ENCODE peak calls at places on chromosome 4, in six cellular contexts. I is cardiac fibroblast, T is HepG2, P is body of pancreas, Q is astrocyte, A is endodermal cell. X is an unnamed sample.

GRCh38 chr4:109631709-109632108 is 71.5 kb downstream of the CASP6 start:
- DNase-seq in P (peak; percentile 12), Q (no peak), A (peak; percentile 76), T (no peak), I (peak; percentile 59), X (no peak)

GRCh38 chr4:39367166-39367565 is 1.0 kb upstream of the RFC1 start:
- DNase-seq in Q (no peak), T (peak; percentile 84), A (no peak), P (no peak), I (no peak), X (no peak)

GRCh38 chr4:139584019-139584418 is 28.0 kb upstream of the SETD7 start:
- DNase-seq in T (no peak), I (no peak), Q (no peak), P (no peak), A (no peak), X (no peak)

GRCh38 chr4:141636771-141637460 is 533 bp downstream of the IL15 start:
- DNase-seq in I (peak; percentile 51), Q (peak; percentile 58), P (peak; percentile 53), T (no peak), A (peak; percentile 79), X (no peak)

GRCh38 chr4:94995684-94996394 is 238.1 kb downstream of the BMPR1B start:
- DNase-seq in A (peak; percentile 81), Q (peak; percentile 61), T (no peak), I (peak; percentile 57), P (peak; percentile 32), X (peak; percentile 66)

GRCh38 chr4:37685211-37685725 is 908 bp downstream of the RELL1 start:
- DNase-seq in I (peak; percentile 69), A (no peak), Q (peak; percentile 46), P (no peak), T (no peak), X (no peak)

GRCh38 chr4:132642196-132642817 is 506.8 kb upstream of the PCDH10 start:
- DNase-seq in A (peak; percentile 78), T (peak; percentile 20), Q (peak; percentile 39), P (peak; percentile 16), I (peak; percentile 65), X (peak; percentile 24)

GRCh38 chr4:11297201-11297600 is 131.5 kb downstream of the HS3ST1 start:
- DNase-seq in T (no peak), Q (peak; percentile 61), P (no peak), I (peak; percentile 2), A (no peak), X (no peak)

GRCh38 chr4:63036159-63036866 is 1372.9 kb downstream of the TECRL start:
- DNase-seq in I (no peak), Q (no peak), A (no peak), P (no peak), T (no peak), X (no peak)

GRCh38 chr4:156476359-156476758 is 495.2 kb downstream of the PDGFC start:
- DNase-seq in Q (peak; percentile 100), P (no peak), T (peak; percentile 1), A (no peak), I (peak; percentile 85), X (peak; percentile 96)

GRCh38 chr4:5366421-5366820 is 315.1 kb downstream of the STK32B start:
- DNase-seq in Q (peak; percentile 12), T (no peak), P (no peak), A (no peak), I (peak; percentile 2), X (peak; percentile 57)

GRCh38 chr4:95250544-95251137 is 298.1 kb downstream of the UNC5C start:
- DNase-seq in T (no peak), I (no peak), Q (no peak), P (no peak), A (no peak), X (no peak)

GRCh38 chr4:57355066-57355465 is 244.9 kb upstream of the IGFBP7 start:
- DNase-seq in T (no peak), I (no peak), A (no peak), Q (peak; percentile 31), P (no peak), X (no peak)

GRCh38 chr4:12636191-12636590 is 847.9 kb downstream of the RAB28 start:
- DNase-seq in I (no peak), Q (no peak), P (no peak), A (no peak), T (no peak), X (peak; percentile 35)

GRCh38 chr4:156898373-156899117 is 73.1 kb downstream of the PDGFC start:
- DNase-seq in P (no peak), A (no peak), I (peak; percentile 55), T (peak; percentile 35), Q (no peak), X (no peak)

GRCh38 chr4:164313899-164314298 is 440.0 kb upstream of the SMIM31 start:
- DNase-seq in A (no peak), Q (no peak), T (no peak), I (no peak), P (no peak), X (no peak)

GRCh38 chr4:158940276-158940675 is 162.6 kb upstream of the RAPGEF2 start:
- DNase-seq in I (no peak), T (no peak), A (no peak), Q (peak; percentile 25), P (no peak), X (no peak)

GRCh38 chr4:147378780-147379179 is 102.1 kb upstream of the EDNRA start:
- DNase-seq in I (no peak), Q (no peak), P (no peak), A (no peak), T (no peak), X (no peak)

GRCh38 chr4:124907881-124908280 is 195.3 kb upstream of the ANKRD50 start:
- DNase-seq in I (peak; percentile 70), A (no peak), P (no peak), Q (peak; percentile 96), T (no peak), X (no peak)

GRCh38 chr4:78512357-78512920 is 39.1 kb upstream of the ANXA3 start:
- DNase-seq in A (no peak), I (peak; percentile 31), P (peak; percentile 31), T (peak; percentile 10), Q (no peak), X (no peak)

GRCh38 chr4:82230310-82230709 is 143.5 kb downstream of the HNRNPD start:
- DNase-seq in P (no peak), A (no peak), I (peak; percentile 3), Q (no peak), T (no peak), X (no peak)

GRCh38 chr4:183328832-183329231 is 6.6 kb upstream of the CLDN24 start:
- DNase-seq in A (no peak), P (no peak), T (peak; percentile 65), I (peak; percentile 81), Q (peak; percentile 32), X (no peak)

DNA sequence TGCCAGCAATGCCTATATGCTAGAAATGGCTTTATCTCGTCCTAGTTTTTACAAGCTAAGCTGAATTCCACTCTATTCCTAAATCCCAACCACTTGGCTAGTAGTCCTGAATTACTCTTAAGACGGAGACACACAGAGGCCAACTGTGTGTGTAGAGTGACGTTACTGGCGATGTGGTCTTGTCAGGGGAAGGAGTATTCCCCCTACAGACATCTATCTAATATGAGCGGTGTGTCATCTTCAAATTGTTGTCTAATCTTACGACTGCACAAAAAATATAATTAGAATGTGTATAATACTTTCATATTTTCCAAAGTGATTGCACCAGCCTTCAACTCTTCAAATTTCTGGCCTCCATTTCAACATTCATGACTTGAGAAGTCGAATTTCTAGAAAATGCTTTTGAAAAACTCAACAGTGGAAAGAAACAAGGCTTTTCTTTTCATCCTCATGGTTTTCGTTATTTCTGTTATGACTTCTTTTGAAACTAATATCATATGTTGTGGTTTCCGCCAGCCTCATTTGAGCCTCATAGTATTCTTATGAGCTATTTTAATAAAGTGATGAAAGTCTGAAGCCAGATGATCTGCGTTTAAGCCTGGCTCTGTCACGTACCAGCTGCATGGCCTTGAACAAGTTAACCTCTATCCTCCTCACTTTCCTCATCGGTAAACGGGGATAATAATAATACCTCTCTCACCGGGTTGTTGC is 132.3 kb downstream of the SOWAHB start:
- DNase-seq in T (no peak), Q (no peak), P (no peak), I (no peak), A (no peak), X (no peak)
- TF ChIP-seq CTCF in T (no peak), Q (no peak), P (no peak), I (no peak), A (no peak), X (no peak)

GRCh38 chr4:97235516-97235915 is 907.8 kb downstream of the STPG2 start:
- DNase-seq in T (no peak), Q (no peak), I (no peak), A (peak; percentile 68), P (no peak), X (no peak)

GRCh38 chr4:97239699-97239997 is 903.6 kb downstream of the STPG2 start:
- DNase-seq in I (no peak), Q (no peak), A (no peak), P (no peak), T (no peak), X (no peak)

DNA sequence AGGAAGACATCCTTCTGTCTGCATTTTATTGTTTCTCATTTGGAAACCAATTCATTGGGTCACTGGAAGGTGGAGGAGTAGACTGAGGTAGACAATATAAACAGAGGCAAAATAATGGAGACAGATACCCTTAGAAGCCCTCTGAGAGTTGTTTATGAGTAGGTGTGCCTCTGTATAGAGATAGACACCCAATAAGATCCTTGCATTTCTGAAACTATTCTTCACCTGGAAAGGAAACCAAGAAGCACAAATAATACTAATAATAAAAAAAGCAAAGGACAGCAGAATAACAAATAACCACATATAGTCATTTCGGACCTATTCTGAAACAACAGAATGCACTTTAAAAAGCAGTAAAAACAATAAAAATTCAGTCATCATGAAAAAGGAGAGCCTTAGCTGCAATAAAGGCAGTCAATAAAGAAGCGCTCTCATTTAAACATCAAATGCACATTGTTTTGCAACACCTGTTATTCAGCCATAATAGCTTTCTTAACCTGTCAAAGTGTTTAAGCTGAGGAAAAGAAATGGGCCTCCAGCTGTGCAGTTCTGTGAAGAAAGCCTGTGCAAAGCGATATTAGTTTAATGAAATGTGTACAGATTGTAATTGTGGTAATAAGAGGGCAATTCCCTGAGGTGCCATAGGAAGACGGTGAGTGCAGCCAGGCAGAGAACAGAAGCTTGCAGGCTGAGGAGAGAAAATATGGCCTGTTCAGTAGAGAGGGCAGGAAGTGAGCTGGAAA is 904.1 kb downstream of the STPG2 start:
- DNase-seq in T (no peak), P (no peak), A (no peak), I (no peak), Q (no peak), X (no peak)
- H3K4me3 ChIP-seq in T (no peak overlapping the region), P (no peak overlapping the region), A (no peak overlapping the region), I (no peak overlapping the region), Q (no peak overlapping the region), X (no peak overlapping the region)

GRCh38 chr4:188372856-188373255 is 233.6 kb downstream of the TRIML1 start:
- DNase-seq in I (peak; percentile 32), Q (peak; percentile 2), A (peak; percentile 71), P (no peak), T (peak; percentile 25), X (no peak)
- TF ChIP-seq CTCF in I (peak; percentile 23), Q (no peak), A (peak; percentile 69), P (no peak), T (peak; percentile 33), X (no peak)

DNA sequence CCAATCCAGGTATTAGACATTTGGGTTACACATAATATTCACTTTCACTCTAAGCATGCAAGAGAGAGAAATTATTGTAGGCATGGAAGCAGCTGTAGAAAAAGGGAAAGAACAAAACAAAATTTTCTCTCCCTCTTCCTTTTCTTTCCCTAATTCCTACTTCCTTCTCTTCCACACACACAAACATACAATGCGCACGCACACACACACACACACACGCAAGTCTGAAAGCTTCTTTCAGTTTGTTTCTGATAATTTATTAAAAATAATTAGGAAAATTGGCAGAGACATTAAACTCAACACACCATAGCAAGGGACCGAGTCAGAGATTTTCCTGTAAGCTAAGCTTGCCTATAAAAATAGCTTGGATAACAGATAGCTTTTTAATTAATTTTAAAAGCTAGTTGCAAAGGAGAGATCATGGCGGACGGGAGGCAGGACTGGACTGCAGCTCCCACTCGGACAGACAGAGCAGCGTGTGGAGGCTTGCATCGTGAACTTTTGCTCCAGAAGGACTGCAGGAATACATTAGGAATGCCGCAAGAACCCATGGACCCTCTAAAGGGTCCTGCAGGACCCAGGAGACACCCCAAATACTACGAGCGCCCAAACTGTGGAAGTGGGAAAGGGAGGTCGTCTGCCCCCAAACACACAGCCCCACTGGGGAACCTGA is 92.6 kb upstream of the MAPK10 start:
- DNase-seq in I (peak; percentile 73), A (no peak), P (no peak), T (no peak), Q (no peak), X (no peak)
- H3K4me3 ChIP-seq in I (peak overlapping the region; percentile 42), A (no peak overlapping the region), P (no peak overlapping the region), T (no peak overlapping the region), Q (peak overlapping the region; percentile 54), X (no peak overlapping the region)